ENCODE peak calls at places on chromosome 15, in nine cellular contexts. One of them, this sample, is unnamed.
A peak's percentile ranks its signal among the peaks of the same experiment; 100 is the strongest.

GRCh38 chr15:70159397-70160009 is 61.8 kb upstream of the TLE3 start:
- DNase-seq in epithelial cell of esophagus: no peak
- DNase-seq in upper lobe of left lung: no peak
- DNase-seq in esophagus muscularis mucosa: no peak
- DNase-seq in GM06990: no peak
- DNase-seq in bronchial epithelial cell: no peak
- DNase-seq in GM23338: no peak
- DNase-seq in foreskin fibroblast: no peak
- DNase-seq in neural progenitor cell: no peak
- DNase-seq in this sample: no peak

GRCh38 chr15:80068578-80068977 is 9.1 kb downstream of the ZFAND6 start:
- DNase-seq in foreskin fibroblast: peak; percentile 85
- DNase-seq in GM06990: peak; percentile 40
- DNase-seq in neural progenitor cell: no peak
- DNase-seq in esophagus muscularis mucosa: no peak
- DNase-seq in upper lobe of left lung: no peak
- DNase-seq in bronchial epithelial cell: no peak
- DNase-seq in epithelial cell of esophagus: no peak
- DNase-seq in GM23338: no peak
- DNase-seq in this sample: no peak

GRCh38 chr15:68295430-68295829 is 17.9 kb downstream of the FEM1B start:
- DNase-seq in esophagus muscularis mucosa: peak; percentile 39
- DNase-seq in neural progenitor cell: no peak
- DNase-seq in upper lobe of left lung: no peak
- DNase-seq in epithelial cell of esophagus: no peak
- DNase-seq in foreskin fibroblast: no peak
- DNase-seq in GM06990: no peak
- DNase-seq in bronchial epithelial cell: no peak
- DNase-seq in GM23338: no peak
- DNase-seq in this sample: no peak

GRCh38 chr15:32956006-32956405 is 238.2 kb downstream of the GREM1 start:
- DNase-seq in esophagus muscularis mucosa: no peak
- DNase-seq in epithelial cell of esophagus: peak; percentile 67
- DNase-seq in GM06990: no peak
- DNase-seq in upper lobe of left lung: no peak
- DNase-seq in bronchial epithelial cell: peak; percentile 41
- DNase-seq in foreskin fibroblast: peak; percentile 90
- DNase-seq in GM23338: peak; percentile 70
- DNase-seq in neural progenitor cell: peak; percentile 64
- DNase-seq in this sample: no peak

GRCh38 chr15:69014454-69014853 is at the start of gene NOX5:
- DNase-seq in GM23338: no peak
- DNase-seq in neural progenitor cell: no peak
- DNase-seq in foreskin fibroblast: peak; percentile 77
- DNase-seq in bronchial epithelial cell: peak; percentile 52
- DNase-seq in upper lobe of left lung: no peak
- DNase-seq in GM06990: no peak
- DNase-seq in epithelial cell of esophagus: peak; percentile 54
- DNase-seq in esophagus muscularis mucosa: peak; percentile 47
- DNase-seq in this sample: no peak

GRCh38 chr15:68382286-68383007 is 49.5 kb downstream of the ITGA11 start:
- DNase-seq in GM23338: no peak
- DNase-seq in epithelial cell of esophagus: no peak
- DNase-seq in bronchial epithelial cell: no peak
- DNase-seq in foreskin fibroblast: no peak
- DNase-seq in GM06990: no peak
- DNase-seq in neural progenitor cell: no peak
- DNase-seq in esophagus muscularis mucosa: peak; percentile 45
- DNase-seq in upper lobe of left lung: no peak
- DNase-seq in this sample: no peak

GRCh38 chr15:67510597-67511225 is 10.2 kb upstream of the C15orf61 start:
- DNase-seq in GM06990: no peak
- DNase-seq in epithelial cell of esophagus: no peak
- DNase-seq in neural progenitor cell: no peak
- DNase-seq in bronchial epithelial cell: no peak
- DNase-seq in upper lobe of left lung: no peak
- DNase-seq in GM23338: no peak
- DNase-seq in foreskin fibroblast: peak; percentile 87
- DNase-seq in esophagus muscularis mucosa: no peak
- DNase-seq in this sample: no peak

GRCh38 chr15:62533687-62534086 is 368.6 kb upstream of the C2CD4B start:
- DNase-seq in foreskin fibroblast: peak; percentile 21
- DNase-seq in GM23338: peak; percentile 14
- DNase-seq in epithelial cell of esophagus: no peak
- DNase-seq in neural progenitor cell: peak; percentile 10
- DNase-seq in GM06990: no peak
- DNase-seq in upper lobe of left lung: no peak
- DNase-seq in bronchial epithelial cell: no peak
- DNase-seq in esophagus muscularis mucosa: no peak
- DNase-seq in this sample: no peak

GRCh38 chr15:74620636-74621545 is 5.3 kb downstream of the CLK3 start:
- DNase-seq in GM23338: peak; percentile 93
- DNase-seq in upper lobe of left lung: peak; percentile 65
- DNase-seq in bronchial epithelial cell: peak; percentile 72
- DNase-seq in epithelial cell of esophagus: peak; percentile 84
- DNase-seq in neural progenitor cell: peak; percentile 84
- DNase-seq in foreskin fibroblast: peak; percentile 85
- DNase-seq in esophagus muscularis mucosa: no peak
- DNase-seq in GM06990: peak; percentile 49
- DNase-seq in this sample: peak; percentile 58

GRCh38 chr15:56929389-56929788 is 10.9 kb downstream of the TCF12 start:
- DNase-seq in GM06990: no peak
- DNase-seq in GM23338: no peak
- DNase-seq in esophagus muscularis mucosa: no peak
- DNase-seq in neural progenitor cell: no peak
- DNase-seq in bronchial epithelial cell: peak; percentile 27
- DNase-seq in upper lobe of left lung: no peak
- DNase-seq in foreskin fibroblast: peak; percentile 78
- DNase-seq in epithelial cell of esophagus: peak; percentile 20
- DNase-seq in this sample: no peak

GRCh38 chr15:66623801-66624453 is 58.1 kb upstream of the LCTL start:
- DNase-seq in bronchial epithelial cell: no peak
- DNase-seq in esophagus muscularis mucosa: no peak
- DNase-seq in foreskin fibroblast: no peak
- DNase-seq in GM23338: no peak
- DNase-seq in GM06990: no peak
- DNase-seq in epithelial cell of esophagus: no peak
- DNase-seq in upper lobe of left lung: no peak
- DNase-seq in neural progenitor cell: no peak
- DNase-seq in this sample: no peak

GRCh38 chr15:44296625-44297524 is 8.4 kb downstream of the GOLM2 start:
- DNase-seq in GM06990: no peak
- DNase-seq in foreskin fibroblast: peak; percentile 69
- DNase-seq in esophagus muscularis mucosa: no peak
- DNase-seq in epithelial cell of esophagus: peak; percentile 78
- DNase-seq in neural progenitor cell: no peak
- DNase-seq in GM23338: peak; percentile 33
- DNase-seq in bronchial epithelial cell: peak; percentile 86
- DNase-seq in upper lobe of left lung: no peak
- DNase-seq in this sample: no peak

GRCh38 chr15:63367390-63367789 is 14.3 kb downstream of the CA12 start:
- DNase-seq in GM06990: no peak
- DNase-seq in neural progenitor cell: no peak
- DNase-seq in GM23338: no peak
- DNase-seq in foreskin fibroblast: no peak
- DNase-seq in upper lobe of left lung: no peak
- DNase-seq in bronchial epithelial cell: peak; percentile 90
- DNase-seq in epithelial cell of esophagus: peak; percentile 81
- DNase-seq in esophagus muscularis mucosa: no peak
- DNase-seq in this sample: no peak

GRCh38 chr15:80773122-80773551 is 6.0 kb upstream of the CEMIP start:
- DNase-seq in neural progenitor cell: no peak
- DNase-seq in GM06990: no peak
- DNase-seq in upper lobe of left lung: no peak
- DNase-seq in bronchial epithelial cell: peak; percentile 50
- DNase-seq in GM23338: no peak
- DNase-seq in esophagus muscularis mucosa: no peak
- DNase-seq in epithelial cell of esophagus: no peak
- DNase-seq in foreskin fibroblast: peak; percentile 35
- DNase-seq in this sample: no peak

GRCh38 chr15:64635486-64635815 is 139.9 kb downstream of the RBPMS2 start:
- DNase-seq in neural progenitor cell: peak; percentile 15
- DNase-seq in upper lobe of left lung: peak; percentile 64
- DNase-seq in foreskin fibroblast: peak; percentile 80
- DNase-seq in GM06990: no peak
- DNase-seq in esophagus muscularis mucosa: no peak
- DNase-seq in bronchial epithelial cell: peak; percentile 89
- DNase-seq in GM23338: no peak
- DNase-seq in epithelial cell of esophagus: peak; percentile 91
- DNase-seq in this sample: no peak

GRCh38 chr15:57505949-57506391 is 85.7 kb upstream of the MYZAP start:
- DNase-seq in esophagus muscularis mucosa: no peak
- DNase-seq in GM06990: no peak
- DNase-seq in epithelial cell of esophagus: peak; percentile 98
- DNase-seq in upper lobe of left lung: peak; percentile 88
- DNase-seq in GM23338: peak; percentile 15
- DNase-seq in bronchial epithelial cell: peak; percentile 97
- DNase-seq in neural progenitor cell: no peak
- DNase-seq in foreskin fibroblast: peak; percentile 90
- DNase-seq in this sample: no peak

DNA sequence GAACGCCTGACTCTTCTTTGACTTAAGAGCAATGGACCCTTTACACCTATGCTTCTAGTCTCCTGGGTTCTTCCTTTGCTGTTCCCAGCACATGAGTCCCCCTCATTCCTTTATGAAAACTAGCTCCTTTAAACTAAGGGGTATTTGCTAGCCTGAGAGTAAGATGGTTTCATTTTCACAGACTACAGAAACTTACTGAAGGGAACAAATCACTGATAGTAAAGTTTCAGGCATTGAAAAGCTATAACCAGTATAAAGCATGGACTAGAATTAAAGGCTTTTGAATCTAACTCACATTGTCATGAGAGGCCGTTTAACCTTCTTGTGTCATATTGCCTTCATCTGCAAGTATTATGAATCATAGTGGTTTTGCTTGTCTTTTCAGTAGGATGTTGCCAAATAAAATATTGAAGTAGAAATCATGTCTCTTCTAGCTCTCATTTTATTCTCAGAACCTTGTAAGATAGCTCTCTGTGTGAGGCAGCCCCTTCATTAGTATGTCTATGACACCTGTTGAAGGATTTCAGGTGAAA is 765.9 kb downstream of the NR2F2 start:
- DNase-seq in foreskin fibroblast: no peak
- DNase-seq in GM06990: no peak
- DNase-seq in bronchial epithelial cell: no peak
- DNase-seq in esophagus muscularis mucosa: no peak
- DNase-seq in upper lobe of left lung: no peak
- DNase-seq in GM23338: no peak
- DNase-seq in neural progenitor cell: no peak
- DNase-seq in epithelial cell of esophagus: peak; percentile 4
- DNase-seq in this sample: no peak
- TF ChIP-seq CTCF in foreskin fibroblast: no peak
- TF ChIP-seq CTCF in GM06990: no peak
- TF ChIP-seq CTCF in bronchial epithelial cell: no peak
- TF ChIP-seq CTCF in esophagus muscularis mucosa: no peak
- TF ChIP-seq CTCF in upper lobe of left lung: no peak
- TF ChIP-seq CTCF in GM23338: no peak
- TF ChIP-seq CTCF in neural progenitor cell: no peak
- TF ChIP-seq CTCF in epithelial cell of esophagus: no peak
- TF ChIP-seq CTCF in this sample: no peak

GRCh38 chr15:23910030-23910429 is 222.9 kb upstream of the NDN start:
- DNase-seq in foreskin fibroblast: no peak
- DNase-seq in GM23338: peak; percentile 5
- DNase-seq in esophagus muscularis mucosa: no peak
- DNase-seq in neural progenitor cell: peak; percentile 35
- DNase-seq in GM06990: no peak
- DNase-seq in epithelial cell of esophagus: no peak
- DNase-seq in upper lobe of left lung: no peak
- DNase-seq in bronchial epithelial cell: no peak
- DNase-seq in this sample: no peak
- TF ChIP-seq CTCF in foreskin fibroblast: no peak
- TF ChIP-seq CTCF in GM23338: peak; percentile 51
- TF ChIP-seq CTCF in esophagus muscularis mucosa: no peak
- TF ChIP-seq CTCF in neural progenitor cell: peak; percentile 12
- TF ChIP-seq CTCF in GM06990: no peak
- TF ChIP-seq CTCF in epithelial cell of esophagus: no peak
- TF ChIP-seq CTCF in upper lobe of left lung: no peak
- TF ChIP-seq CTCF in bronchial epithelial cell: no peak
- TF ChIP-seq CTCF in this sample: no peak

DNA sequence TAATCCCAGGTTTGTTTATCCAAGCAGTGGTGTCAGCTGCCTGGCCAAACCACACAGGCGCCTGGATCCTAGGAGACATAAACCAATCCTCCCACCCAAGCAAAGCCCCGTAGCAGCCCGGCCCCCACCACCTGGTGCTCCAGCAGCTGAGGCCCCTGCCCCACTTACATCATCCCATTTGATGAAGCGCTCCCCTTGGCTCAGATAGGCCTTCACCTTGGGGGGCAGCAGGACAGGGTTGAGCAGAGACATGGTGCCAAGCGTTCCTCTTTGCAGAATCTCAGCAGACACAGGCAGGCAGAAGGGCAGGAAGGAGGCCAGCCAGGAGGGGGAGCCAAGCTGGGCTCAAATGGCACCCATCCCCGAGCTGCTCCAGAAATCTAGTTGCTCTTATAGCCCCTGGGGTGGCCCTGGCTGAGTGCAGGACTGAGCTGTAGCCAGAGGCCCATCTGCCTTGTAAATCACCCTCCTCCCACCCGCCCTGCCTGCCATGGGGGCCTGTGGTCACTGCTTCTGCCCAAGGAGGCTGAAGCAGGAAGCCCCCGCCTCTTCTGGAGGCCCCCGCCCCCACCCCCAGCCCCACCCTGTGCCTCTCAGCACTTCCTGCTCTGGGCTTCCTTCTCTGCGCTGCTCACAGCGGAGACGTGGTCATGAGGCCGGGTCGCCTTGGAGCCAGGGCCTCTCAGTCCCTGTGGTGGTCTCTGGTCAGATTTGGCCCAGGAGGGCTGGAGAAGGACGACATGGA is at the start of gene PLCB2:
- DNase-seq in epithelial cell of esophagus: no peak
- DNase-seq in GM06990: peak; percentile 65
- DNase-seq in esophagus muscularis mucosa: no peak
- DNase-seq in neural progenitor cell: no peak
- DNase-seq in upper lobe of left lung: peak; percentile 66
- DNase-seq in GM23338: peak; percentile 68
- DNase-seq in bronchial epithelial cell: no peak
- DNase-seq in foreskin fibroblast: no peak
- DNase-seq in this sample: peak; percentile 60
- TF ChIP-seq CTCF in epithelial cell of esophagus: peak; percentile 22
- TF ChIP-seq CTCF in GM06990: peak; percentile 58
- TF ChIP-seq CTCF in esophagus muscularis mucosa: peak; percentile 14
- TF ChIP-seq CTCF in neural progenitor cell: peak; percentile 38
- TF ChIP-seq CTCF in upper lobe of left lung: no peak
- TF ChIP-seq CTCF in GM23338: peak; percentile 55
- TF ChIP-seq CTCF in bronchial epithelial cell: peak; percentile 44
- TF ChIP-seq CTCF in foreskin fibroblast: no peak
- TF ChIP-seq CTCF in this sample: peak; percentile 62

DNA sequence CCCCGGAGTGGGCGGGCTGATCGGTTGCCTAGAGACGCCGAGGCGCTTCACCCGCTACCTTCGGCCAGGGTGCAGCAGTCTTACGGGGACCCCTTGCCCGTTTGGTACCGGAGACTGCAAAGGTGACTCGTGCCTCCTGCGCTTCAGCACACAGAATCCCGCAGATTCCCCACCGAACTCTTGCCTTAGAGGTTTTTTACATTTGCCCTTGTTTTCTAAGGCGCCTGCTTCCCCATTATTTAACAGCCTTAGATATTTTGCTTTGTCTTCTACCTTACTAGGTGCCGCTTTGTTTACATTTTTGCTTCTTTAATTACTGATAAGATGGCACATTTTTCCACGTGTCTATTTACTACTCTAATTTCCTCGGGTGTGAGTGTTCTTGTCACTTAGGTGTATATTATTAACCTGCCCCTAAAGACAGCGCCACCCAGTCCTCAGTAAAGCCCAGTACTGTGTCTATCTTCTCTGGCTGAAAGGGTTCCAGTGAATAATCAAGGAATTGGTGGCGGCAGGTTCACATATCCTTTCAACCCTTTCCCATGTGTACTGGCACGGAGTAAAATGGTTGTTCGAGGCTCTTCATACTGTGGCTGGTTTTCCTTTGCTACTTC is 563 bp upstream of the CEP152 start:
- DNase-seq in upper lobe of left lung: no peak
- DNase-seq in GM06990: no peak
- DNase-seq in esophagus muscularis mucosa: no peak
- DNase-seq in bronchial epithelial cell: no peak
- DNase-seq in epithelial cell of esophagus: no peak
- DNase-seq in GM23338: peak; percentile 14
- DNase-seq in neural progenitor cell: peak; percentile 31
- DNase-seq in foreskin fibroblast: no peak
- DNase-seq in this sample: no peak
- TF ChIP-seq CTCF in upper lobe of left lung: no peak
- TF ChIP-seq CTCF in GM06990: peak; percentile 10
- TF ChIP-seq CTCF in esophagus muscularis mucosa: no peak
- TF ChIP-seq CTCF in bronchial epithelial cell: no peak
- TF ChIP-seq CTCF in epithelial cell of esophagus: no peak
- TF ChIP-seq CTCF in GM23338: no peak
- TF ChIP-seq CTCF in neural progenitor cell: peak; percentile 28
- TF ChIP-seq CTCF in foreskin fibroblast: no peak
- TF ChIP-seq CTCF in this sample: no peak